ENCODE peak calls at places on chromosomes 7 and 10, in four cellular contexts. J is HCT116, T is K562, D is HepG2. Z is an unnamed sample.

GRCh38 chr7:130486114-130486962 is 5.5 kb upstream of the MEST start:
- DNase-seq in J (peak; percentile 78), T (peak; percentile 38), D (peak; percentile 78), Z (peak; percentile 70)

GRCh38 chr7:130069179-130069977 is 956 bp upstream of the KLHDC10 start:
- DNase-seq in J (no peak), T (no peak), D (peak; percentile 61), Z (no peak)

GRCh38 chr7:123319911-123320310 is 120.1 kb upstream of the SLC13A1 start:
- DNase-seq in J (no peak), T (no peak), D (no peak), Z (no peak)

GRCh38 chr7:1130021-1130990 is 29.7 kb downstream of the ZFAND2A start:
- DNase-seq in J (no peak), T (no peak), D (no peak), Z (no peak)

GRCh38 chr10:36446873-36447272 is 678.5 kb upstream of the ANKRD30A start:
- DNase-seq in J (no peak), T (no peak), D (no peak), Z (no peak)

GRCh38 chr7:132083126-132084123 is 492.8 kb downstream of the PLXNA4 start:
- DNase-seq in J (no peak), T (no peak), D (no peak), Z (no peak)

GRCh38 chr7:122651451-122651850 is 47.5 kb downstream of the RNF133 start:
- DNase-seq in J (no peak), T (no peak), D (no peak), Z (no peak)

GRCh38 chr7:133207687-133208086 is 45.2 kb upstream of the EXOC4 start:
- DNase-seq in J (peak; percentile 12), T (peak; percentile 47), D (peak; percentile 21), Z (no peak)

GRCh38 chr7:50610521-50611277 is 45.5 kb upstream of the DDC start:
- DNase-seq in J (no peak), T (no peak), D (no peak), Z (peak; percentile 39)

GRCh38 chr7:134593530-134594392 is 44.9 kb downstream of the AKR1B15 start:
- DNase-seq in J (no peak), T (peak; percentile 34), D (peak; percentile 67), Z (no peak)

GRCh38 chr7:6618621-6619020 is 3.2 kb downstream of the ZNF853 start:
- DNase-seq in J (no peak), T (no peak), D (no peak), Z (no peak)

GRCh38 chr7:20219062-20219445 is 1.9 kb upstream of the MACC1 start:
- DNase-seq in J (no peak), T (no peak), D (no peak), Z (no peak)

GRCh38 chr7:158689500-158689899 is 15.1 kb downstream of the NCAPG2 start:
- DNase-seq in J (no peak), T (no peak), D (no peak), Z (no peak)

GRCh38 chr10:63765126-63765525 is 243.9 kb downstream of the REEP3 start:
- DNase-seq in J (no peak), T (no peak), D (no peak), Z (no peak)

GRCh38 chr7:106668853-106669539 is 8.0 kb upstream of the CCDC71L start:
- DNase-seq in J (no peak), T (no peak), D (no peak), Z (no peak)

GRCh38 chr10:103598654-103599115 is 105.2 kb downstream of the NEURL1 start:
- DNase-seq in J (peak; percentile 66), T (peak; percentile 66), D (peak; percentile 72), Z (peak; percentile 30)

GRCh38 chr7:16028103-16028502 is 341.6 kb upstream of the MEOX2 start:
- DNase-seq in J (no peak), T (no peak), D (no peak), Z (no peak)

GRCh38 chr10:61628875-61629513 is 33.7 kb upstream of the CABCOCO1 start:
- DNase-seq in J (no peak), T (no peak), D (peak; percentile 7), Z (peak; percentile 74)

GRCh38 chr7:89200758-89201157 is 405.2 kb upstream of the TEX47 start:
- DNase-seq in J (no peak), T (no peak), D (no peak), Z (no peak)

GRCh38 chr10:113228570-113228969 is 278.5 kb downstream of the TCF7L2 start:
- DNase-seq in J (no peak), T (no peak), D (no peak), Z (no peak)

GRCh38 chr10:106360870-106361269 is 803.6 kb downstream of the SORCS1 start:
- DNase-seq in J (no peak), T (no peak), D (no peak), Z (no peak)

GRCh38 chr7:74289660-74290589 is 718 bp downstream of the CLIP2 start:
- DNase-seq in J (no peak), T (peak; percentile 72), D (no peak), Z (no peak)

GRCh38 chr7:155722936-155723335 is 78.5 kb downstream of the RBM33 start:
- DNase-seq in J (no peak), T (no peak), D (no peak), Z (no peak)

GRCh38 chr7:5481241-5482019 is 57.8 kb upstream of the TNRC18 start:
- DNase-seq in J (no peak), T (no peak), D (no peak), Z (no peak)

GRCh38 chr10:104910712-104911111 is 269.6 kb downstream of the SORCS3 start:
- DNase-seq in J (no peak), T (no peak), D (no peak), Z (no peak)

GRCh38 chr10:124043310-124044142 is 49.9 kb downstream of the CHST15 start:
- DNase-seq in J (no peak), T (no peak), D (peak; percentile 97), Z (no peak)

GRCh38 chr10:122487231-122487765 is 25.9 kb downstream of the HTRA1 start:
- DNase-seq in J (no peak), T (no peak), D (no peak), Z (no peak)

GRCh38 chr7:16484453-16485158 is 19.1 kb upstream of the SOSTDC1 start:
- DNase-seq in J (peak; percentile 95), T (no peak), D (peak; percentile 76), Z (peak; percentile 67)

GRCh38 chr7:450741-451140 is 68.9 kb downstream of the PDGFA start:
- DNase-seq in J (no peak), T (no peak), D (no peak), Z (no peak)

GRCh38 chr10:35217458-35217857 is 90.8 kb downstream of the CREM start:
- DNase-seq in J (no peak), T (no peak), D (no peak), Z (no peak)

GRCh38 chr7:2527505-2528464 is 8.2 kb downstream of the LFNG start:
- DNase-seq in J (no peak), T (peak; percentile 77), D (peak; percentile 84), Z (no peak)

GRCh38 chr7:135712182-135712782 is 15.7 kb downstream of the SLC13A4 start:
- DNase-seq in J (no peak), T (no peak), D (no peak), Z (no peak)

GRCh38 chr7:26574476-26574875 is 282.8 kb downstream of the SNX10 start:
- DNase-seq in J (no peak), T (no peak), D (no peak), Z (no peak)

GRCh38 chr7:94655884-94656657 is at the start of gene SGCE:
- DNase-seq in J (peak; percentile 26), T (peak; percentile 38), D (peak; percentile 65), Z (no peak)

GRCh38 chr7:134907639-134908038 is 78.7 kb upstream of the AGBL3 start:
- DNase-seq in J (no peak), T (no peak), D (no peak), Z (no peak)

GRCh38 chr10:110725809-110726641 is 81.9 kb downstream of the RBM20 start:
- DNase-seq in J (no peak), T (no peak), D (no peak), Z (no peak)

GRCh38 chr7:114759347-114760062 is 162.4 kb upstream of the MDFIC start:
- DNase-seq in J (no peak), T (no peak), D (no peak), Z (no peak)
- TF ChIP-seq TCF7L2 in J (no peak), T (no peak), D (no peak), Z (no peak)

GRCh38 chr10:44552716-44553115 is 167.8 kb upstream of the CXCL12 start:
- DNase-seq in J (no peak), T (no peak), D (no peak), Z (no peak)
- TF ChIP-seq TCF7L2 in J (no peak), T (no peak), D (no peak), Z (no peak)

GRCh38 chr7:146961617-146962016 is 845.0 kb downstream of the CNTNAP2 start:
- DNase-seq in J (no peak), T (no peak), D (no peak), Z (peak; percentile 83)
- TF ChIP-seq TCF7L2 in J (no peak), T (no peak), D (no peak), Z (no peak)

GRCh38 chr10:88097092-88097894 is 233.9 kb downstream of the PTEN start:
- DNase-seq in J (no peak), T (no peak), D (no peak), Z (no peak)
- TF ChIP-seq TCF7L2 in J (no peak), T (no peak), D (no peak), Z (no peak)

GRCh38 chr10:14583252-14583651 is 191.4 kb downstream of the FAM107B start:
- DNase-seq in J (no peak), T (no peak), D (no peak), Z (no peak)
- TF ChIP-seq TCF7L2 in J (no peak), T (no peak), D (no peak), Z (no peak)

DNA sequence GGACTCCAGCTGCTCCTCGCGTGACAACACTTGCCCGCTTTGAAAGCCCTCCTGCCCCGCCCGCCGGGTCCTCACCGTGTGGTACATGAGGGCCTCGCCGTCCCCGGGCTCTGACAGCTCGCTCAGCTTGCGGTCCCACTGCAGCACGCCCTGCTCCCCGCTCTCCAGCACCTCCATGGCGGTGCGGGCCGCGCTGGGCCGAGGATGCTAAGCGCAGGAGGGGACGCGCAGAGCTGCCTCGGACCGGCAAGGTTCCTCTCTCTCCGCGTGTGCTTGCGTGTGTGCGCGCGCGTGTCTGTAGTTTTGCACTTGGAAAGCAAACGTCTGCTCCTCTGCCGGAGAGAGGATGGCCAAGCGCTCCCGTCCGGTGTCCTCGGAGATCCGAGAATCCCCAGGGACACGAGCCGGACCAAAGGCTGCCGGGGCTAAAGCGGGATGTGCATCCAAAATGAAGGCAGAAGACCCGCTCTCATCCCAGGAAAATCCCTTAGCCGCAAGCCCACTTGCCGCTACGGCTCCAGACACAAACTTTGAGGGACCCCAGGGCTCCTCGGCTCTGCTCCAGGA is at the start of gene CREB3L2:
- DNase-seq in J (no peak), T (peak; percentile 53), D (peak; percentile 36), Z (no peak)
- TF ChIP-seq TCF7L2 in J (no peak), T (no peak), D (no peak), Z (no peak)

GRCh38 chr10:26438534-26439269 is 561 bp downstream of the APBB1IP start:
- DNase-seq in J (no peak), T (no peak), D (no peak), Z (no peak)
- TF ChIP-seq TCF7L2 in J (no peak), T (no peak), D (no peak), Z (no peak)

Z was measured in Panc1.